ENCODE peak calls at places on chromosomes 11 and 22, in seven cellular contexts. G is kidney, F is Peyer's patch, Y is tibial nerve, L is AG10803, S is astrocyte of the cerebellum, X is spleen. E is an unnamed sample.

GRCh38 chr11:74543991-74544390 is 48.4 kb upstream of the POLD3 start:
- DNase-seq in G (no peak), F (no peak), L (no peak), S (no peak), Y (no peak), X (no peak), E (no peak)

GRCh38 chr11:70951139-70951804 is 301.1 kb downstream of the SHANK2 start:
- DNase-seq in F (no peak), X (no peak), G (peak), Y (no peak), S (no peak), L (no peak), E (no peak)

GRCh38 chr11:85249482-85249881 is 377.7 kb downstream of the DLG2 start:
- DNase-seq in X (no peak), S (no peak), G (no peak), F (no peak), L (no peak), Y (no peak), E (no peak)

GRCh38 chr11:44905131-44905866 is 45.4 kb downstream of the TP53I11 start:
- DNase-seq in F (no peak), X (no peak), L (no peak), Y (no peak), G (no peak), S (no peak), E (no peak)

GRCh38 chr11:40054631-40055030 is 1404.8 kb downstream of the LRRC4C start:
- DNase-seq in F (no peak), L (no peak), S (no peak), G (peak), X (no peak), Y (no peak), E (no peak)

GRCh38 chr11:71500601-71501021 is 26.5 kb upstream of the KRTAP5-7 start:
- DNase-seq in G (no peak), S (no peak), F (no peak), L (no peak), Y (no peak), X (peak), E (no peak)

GRCh38 chr22:29041408-29041807 is 20.2 kb downstream of the C22orf31 start:
- DNase-seq in G (no peak), Y (no peak), X (no peak), S (peak), L (peak), F (no peak), E (no peak)

GRCh38 chr11:94860333-94860732 is 92.2 kb downstream of the AMOTL1 start:
- DNase-seq in X (no peak), Y (no peak), G (no peak), L (no peak), S (no peak), F (no peak), E (no peak)

GRCh38 chr11:112248216-112248615 is 12.4 kb downstream of the PLET1 start:
- DNase-seq in L (peak), Y (no peak), G (no peak), X (no peak), S (peak), F (no peak), E (no peak)

GRCh38 chr11:22920939-22921565 is 60.8 kb upstream of the CCDC179 start:
- DNase-seq in F (no peak), G (no peak), X (no peak), L (peak), Y (no peak), S (peak), E (peak)

GRCh38 chr22:48940988-48941902 is 886.4 kb downstream of the BRD1 start:
- DNase-seq in G (no peak), X (no peak), S (no peak), Y (no peak), F (no peak), L (no peak), E (no peak)

GRCh38 chr11:2893935-2894334 is 8.4 kb upstream of the CDKN1C start:
- DNase-seq in X (no peak), Y (no peak), S (no peak), F (no peak), G (no peak), L (no peak), E (no peak)

GRCh38 chr11:47389577-47390072 is 11.3 kb upstream of the SPI1 start:
- DNase-seq in G (no peak), F (no peak), L (no peak), X (peak), Y (no peak), S (no peak), E (no peak)

GRCh38 chr11:32893091-32893946 is 708 bp downstream of the QSER1 start:
- DNase-seq in L (peak), F (peak), G (peak), S (no peak), Y (peak), X (peak), E (no peak)

GRCh38 chr22:23215294-23216204 is 35.2 kb downstream of the BCR start:
- DNase-seq in S (no peak), Y (no peak), F (peak), G (peak), L (peak), X (peak), E (no peak)

GRCh38 chr11:11805228-11805627 is 36.5 kb upstream of the USP47 start:
- DNase-seq in F (no peak), G (no peak), S (no peak), Y (no peak), X (no peak), L (no peak), E (no peak)

GRCh38 chr22:42330953-42331525 is 60.6 kb upstream of the TCF20 start:
- DNase-seq in L (no peak), X (no peak), F (peak), Y (no peak), G (no peak), S (no peak), E (no peak)

GRCh38 chr22:43412808-43413785 is 1.3 kb downstream of the MPPED1 start:
- DNase-seq in Y (no peak), F (no peak), S (no peak), L (no peak), X (no peak), G (no peak), E (no peak)

GRCh38 chr22:46067159-46068111 is 82.9 kb upstream of the PPARA start:
- DNase-seq in G (peak), S (no peak), X (peak), L (peak), Y (peak), F (peak), E (no peak)

GRCh38 chr11:81874627-81875026 is 859.0 kb downstream of the FAM181B start:
- DNase-seq in Y (no peak), L (no peak), X (no peak), F (no peak), S (no peak), G (no peak), E (no peak)

GRCh38 chr11:106031210-106031845 is 9.3 kb upstream of the MSANTD4 start:
- DNase-seq in Y (no peak), L (no peak), F (no peak), G (no peak), S (no peak), X (no peak), E (no peak)

GRCh38 chr22:49740242-49740641 is 87.4 kb downstream of the BRD1 start:
- DNase-seq in F (no peak), S (no peak), X (no peak), L (no peak), G (peak), Y (no peak), E (no peak)

GRCh38 chr22:29617922-29618629 is 14.6 kb downstream of the NF2 start:
- DNase-seq in G (no peak), X (no peak), L (peak), Y (no peak), F (no peak), S (no peak), E (no peak)

GRCh38 chr11:6251120-6251733 is 8.4 kb upstream of the CCKBR start:
- DNase-seq in S (peak), F (peak), G (peak), Y (peak), X (peak), L (peak), E (peak)

GRCh38 chr22:17109113-17109865 is 11.9 kb downstream of the TMEM121B start:
- DNase-seq in S (no peak), Y (no peak), G (no peak), X (peak), F (peak), L (no peak), E (no peak)

GRCh38 chr22:37623075-37624016 is 14.7 kb downstream of the GGA1 start:
- DNase-seq in F (peak), Y (no peak), G (no peak), L (peak), X (peak), S (no peak), E (no peak)

GRCh38 chr11:41235670-41236069 is 223.8 kb downstream of the LRRC4C start:
- DNase-seq in S (no peak), G (no peak), F (no peak), L (no peak), X (no peak), Y (no peak), E (no peak)

GRCh38 chr11:98059488-98059887 is 961.3 kb upstream of the CNTN5 start:
- DNase-seq in G (no peak), S (no peak), X (no peak), L (no peak), F (no peak), Y (no peak), E (no peak)

GRCh38 chr22:37771702-37772427 is 35.9 kb upstream of the GCAT start:
- DNase-seq in L (no peak), G (no peak), S (no peak), X (no peak), Y (no peak), F (no peak), E (no peak)

GRCh38 chr11:29135504-29135903 is 881.3 kb downstream of the KCNA4 start:
- DNase-seq in G (no peak), F (no peak), S (peak), X (no peak), Y (no peak), L (peak), E (peak)

GRCh38 chr11:111206472-111206871 is 39.1 kb upstream of the POU2AF2 start:
- DNase-seq in L (peak), G (no peak), Y (no peak), S (peak), F (no peak), X (no peak), E (no peak)

GRCh38 chr11:121648306-121648705 is 195.5 kb upstream of the SORL1-AS1 start:
- DNase-seq in Y (no peak), F (no peak), L (no peak), S (no peak), X (no peak), G (no peak), E (no peak)

GRCh38 chr11:17735823-17736772 is 1.5 kb downstream of the KCNC1 start:
- DNase-seq in S (no peak), G (peak), F (peak), Y (no peak), X (peak), L (no peak), E (no peak)
- TF ChIP-seq CTCF in S (peak), G (no peak), F (no peak), Y (no peak), X (no peak), L (no peak), E (peak)

DNA sequence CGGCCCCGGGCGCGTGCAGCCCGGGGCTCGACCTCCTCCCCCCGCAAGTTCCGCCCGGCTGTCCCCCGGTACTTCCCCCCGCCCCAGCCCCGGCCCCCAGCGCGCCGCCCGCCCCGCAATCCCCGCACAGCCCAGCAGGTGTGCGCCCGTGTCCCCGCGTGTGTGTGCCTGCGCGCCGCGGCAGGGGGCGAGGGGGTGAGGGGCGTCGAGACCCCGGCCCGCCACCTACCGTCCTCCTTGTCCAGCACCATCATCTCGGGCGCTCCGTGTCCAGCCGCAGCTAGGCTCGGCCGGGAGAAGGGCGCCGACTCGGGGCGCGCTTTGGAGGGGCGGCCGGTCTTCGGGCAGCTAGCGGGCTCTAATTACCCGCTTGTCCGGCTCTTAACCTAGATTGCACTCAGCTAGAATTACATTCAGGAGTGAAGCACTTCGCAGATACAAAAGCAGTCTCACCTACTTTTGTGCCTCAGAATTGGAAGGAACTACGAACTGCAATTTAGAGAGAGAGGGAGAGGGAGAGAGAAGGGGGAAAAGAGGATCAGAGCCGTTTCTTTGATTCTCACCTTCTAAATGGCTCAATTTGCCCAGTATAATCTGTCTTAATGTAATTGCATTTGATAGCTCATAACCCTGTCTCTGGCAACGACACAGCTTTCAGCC is 439 bp downstream of the LMO1 start:
- DNase-seq in L (no peak), G (peak), X (peak), S (no peak), F (peak), Y (no peak), E (no peak)
- H3K4me3 ChIP-seq in L (peak), G (peak), X (peak), S (peak), F (peak), Y (peak), E (no peak)

GRCh38 chr11:103604310-103604709 is 432.1 kb upstream of the DDI1 start:
- DNase-seq in S (no peak), F (no peak), Y (no peak), X (no peak), G (no peak), L (no peak), E (no peak)

GRCh38 chr11:103596323-103596722 is 440.1 kb upstream of the DDI1 start:
- DNase-seq in S (no peak), G (no peak), X (no peak), Y (no peak), L (no peak), F (no peak), E (no peak)

GRCh38 chr11:103602846-103603245 is 433.6 kb upstream of the DDI1 start:
- DNase-seq in F (no peak), G (no peak), L (no peak), Y (no peak), X (no peak), S (no peak), E (no peak)

GRCh38 chr11:103601230-103601846 is 435.1 kb upstream of the DDI1 start:
- DNase-seq in G (no peak), X (no peak), L (peak), S (peak), Y (no peak), F (no peak), E (peak)
- TF ChIP-seq CTCF in G (peak), X (peak), L (peak), S (peak), Y (peak), F (peak), E (peak)

GRCh38 chr11:129279326-129280026 is 87.4 kb upstream of the ARHGAP32 start:
- DNase-seq in F (peak), X (peak), G (peak), S (peak), L (peak), Y (peak), E (peak)

GRCh38 chr11:129280027-129280811 is 88.1 kb upstream of the ARHGAP32 start:
- DNase-seq in S (no peak), Y (no peak), G (no peak), X (no peak), L (peak), F (no peak), E (no peak)

GRCh38 chr11:129275825-129276224 is 83.7 kb upstream of the ARHGAP32 start:
- DNase-seq in G (no peak), L (no peak), F (no peak), X (no peak), S (no peak), Y (no peak), E (no peak)

GRCh38 chr11:129278586-129279319 is 86.6 kb upstream of the ARHGAP32 start:
- DNase-seq in S (no peak), X (peak), G (no peak), Y (no peak), L (no peak), F (peak), E (no peak)

DNA sequence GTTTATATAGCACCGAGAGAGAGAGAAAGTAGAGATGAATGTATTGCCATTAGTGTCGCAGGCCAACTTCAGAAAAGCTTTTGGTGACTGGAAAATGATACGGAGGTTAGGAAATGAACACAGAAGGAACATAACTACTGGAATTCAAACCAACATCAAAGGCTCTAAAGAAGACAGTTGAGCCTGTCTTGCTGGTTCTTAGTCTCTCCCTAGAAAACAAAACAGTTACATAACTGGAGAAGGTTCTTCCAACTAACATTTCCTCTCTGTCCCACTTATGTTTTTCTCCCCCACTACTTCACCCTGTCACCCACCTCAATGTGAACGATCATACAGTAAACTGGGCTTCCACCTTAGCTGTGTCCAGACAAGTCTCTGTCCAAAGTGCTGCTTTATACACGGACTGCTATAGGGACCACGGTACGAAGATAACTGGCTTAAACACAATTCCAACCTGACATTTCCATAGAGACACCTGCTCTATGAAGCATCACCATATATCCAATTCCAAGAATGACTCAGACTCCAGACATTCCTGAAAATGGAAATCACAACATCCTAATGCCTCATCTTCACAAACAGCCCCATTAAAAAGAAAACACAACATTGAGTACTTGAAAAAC is 85.2 kb upstream of the ARHGAP32 start:
- DNase-seq in Y (no peak), L (no peak), G (no peak), X (no peak), F (no peak), S (no peak), E (no peak)
- H3K4me3 ChIP-seq in Y (no peak), L (no peak), G (peak), X (no peak), F (peak), S (no peak), E (no peak)

E was measured in AG09309.